ENCODE peak calls at places on chromosomes 3 and 15, in ten cellular contexts. F is heart left ventricle, E is ovary, J is psoas muscle, W is uterus, O is A673, T is left ventricle myocardium inferior, Y is lower lobe of right lung, K is H1, H is A549. G is an unnamed sample.
A peak's percentile ranks its signal among the peaks of the same experiment; 100 is the strongest.

GRCh38 chr15:40415226-40415625 is 9.6 kb downstream of the IVD start:
- DNase-seq in F (no peak), E (no peak), J (no peak), W (no peak), O (no peak), T (no peak), Y (no peak), K (no peak), H (no peak), G (no peak)

GRCh38 chr15:96324192-96324895 is 6.2 kb upstream of the NR2F2 start:
- DNase-seq in F (no peak), E (peak; percentile 79), J (no peak), W (peak; percentile 76), O (no peak), T (no peak), Y (no peak), K (no peak), H (no peak), G (no peak)

GRCh38 chr15:65634381-65634780 is 12.6 kb downstream of the SLC24A1 start:
- DNase-seq in F (no peak), E (no peak), J (no peak), W (no peak), O (no peak), T (no peak), Y (no peak), K (no peak), H (no peak), G (no peak)

GRCh38 chr3:128549283-128550112 is 56.5 kb upstream of the GATA2 start:
- DNase-seq in F (peak; percentile 85), E (peak; percentile 46), J (peak; percentile 56), W (peak; percentile 60), O (peak; percentile 22), T (peak; percentile 70), Y (peak; percentile 66), K (no peak), H (no peak), G (peak; percentile 14)

GRCh38 chr3:115040673-115041286 is 106.3 kb downstream of the ZBTB20 start:
- DNase-seq in F (no peak), E (no peak), J (no peak), W (no peak), O (peak; percentile 62), T (no peak), Y (no peak), K (no peak), H (peak; percentile 20), G (peak; percentile 75)

GRCh38 chr3:10867384-10867783 is 51.4 kb downstream of the SLC6A11 start:
- DNase-seq in F (no peak), E (no peak), J (no peak), W (no peak), O (peak; percentile 25), T (no peak), Y (no peak), K (no peak), H (no peak), G (no peak)

GRCh38 chr15:45166792-45167630 is 20.8 kb downstream of the SHF start:
- DNase-seq in F (peak; percentile 91), E (peak; percentile 90), J (peak; percentile 89), W (peak; percentile 89), O (peak; percentile 93), T (peak; percentile 86), Y (peak; percentile 93), K (peak; percentile 84), H (peak; percentile 78), G (peak; percentile 93)

GRCh38 chr3:39127296-39127906 is 19.9 kb downstream of the TTC21A start:
- DNase-seq in F (peak; percentile 19), E (no peak), J (no peak), W (no peak), O (no peak), T (no peak), Y (no peak), K (no peak), H (no peak), G (no peak)

GRCh38 chr15:64905119-64905831 is 6.4 kb upstream of the ANKDD1A start:
- DNase-seq in F (peak; percentile 81), E (peak; percentile 62), J (peak; percentile 81), W (peak; percentile 80), O (peak; percentile 74), T (peak; percentile 84), Y (peak; percentile 85), K (peak; percentile 93), H (peak; percentile 79), G (peak; percentile 81)

GRCh38 chr3:116815831-116816588 is 106.4 kb downstream of the TUSC7 start:
- DNase-seq in F (no peak), E (no peak), J (no peak), W (peak; percentile 19), O (no peak), T (no peak), Y (no peak), K (no peak), H (no peak), G (peak; percentile 19)

GRCh38 chr3:164049836-164050235 is 1028.5 kb downstream of the SI start:
- DNase-seq in F (no peak), E (no peak), J (no peak), W (no peak), O (no peak), T (no peak), Y (no peak), K (no peak), H (no peak), G (no peak)

GRCh38 chr3:9248232-9249191 is 934 bp downstream of the SRGAP3 start:
- DNase-seq in F (no peak), E (no peak), J (no peak), W (no peak), O (no peak), T (no peak), Y (no peak), K (no peak), H (no peak), G (peak; percentile 28)

GRCh38 chr3:187360523-187361060 is 7.6 kb upstream of the RTP4 start:
- DNase-seq in F (no peak), E (no peak), J (no peak), W (no peak), O (no peak), T (no peak), Y (no peak), K (no peak), H (no peak), G (no peak)

GRCh38 chr15:51736069-51736468 is 1.4 kb downstream of the LYSMD2 start:
- DNase-seq in F (no peak), E (no peak), J (no peak), W (no peak), O (no peak), T (no peak), Y (no peak), K (no peak), H (no peak), G (no peak)
- H3K4me3 ChIP-seq in F (peak overlapping the region; percentile 80), E (peak overlapping the region; percentile 68), J (peak overlapping the region; percentile 87), W (no peak overlapping the region), O (no peak overlapping the region), T (peak overlapping the region; percentile 82), Y (peak overlapping the region; percentile 79), K (no peak overlapping the region), H (peak overlapping the region; percentile 68), G (no peak overlapping the region)

DNA sequence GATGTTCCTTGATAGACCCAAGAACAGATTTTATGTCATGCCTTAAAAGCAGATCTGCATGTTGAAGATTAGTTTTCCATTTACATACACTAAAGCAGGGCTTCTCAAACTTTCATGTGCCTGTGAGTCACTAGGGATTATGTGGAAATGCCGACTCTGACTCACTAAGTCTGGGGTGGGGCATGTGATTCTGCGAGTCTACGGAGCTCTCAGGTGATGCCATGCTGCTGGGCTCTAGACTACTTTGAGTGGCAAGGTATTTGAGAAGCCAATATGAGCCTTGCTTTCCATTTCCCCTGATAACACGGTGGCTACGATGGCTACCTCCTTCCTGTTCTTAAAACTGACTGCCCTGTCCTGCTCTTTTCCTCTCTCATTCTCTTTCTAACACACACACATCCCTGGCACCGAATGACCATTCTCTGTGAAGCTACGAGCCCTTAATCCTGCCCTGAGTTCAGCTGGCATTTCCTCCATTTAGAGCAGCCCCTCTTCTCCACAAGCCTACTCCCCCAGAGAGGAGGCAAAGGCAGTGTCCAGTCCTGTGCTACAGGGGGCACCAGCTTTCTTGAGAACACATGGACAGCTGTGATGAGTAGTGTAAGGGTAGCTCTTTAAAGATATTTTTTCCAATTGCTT is 39.7 kb upstream of the PYGO1 start:
- DNase-seq in F (no peak), E (no peak), J (peak; percentile 22), W (no peak), O (peak; percentile 61), T (no peak), Y (no peak), K (no peak), H (peak; percentile 89), G (no peak)
- TF ChIP-seq CTCF in F (no peak), E (no peak), J (no peak), W (no peak), O (peak; percentile 29), T (no peak), Y (no peak), K (no peak), H (no peak), G (no peak)

DNA sequence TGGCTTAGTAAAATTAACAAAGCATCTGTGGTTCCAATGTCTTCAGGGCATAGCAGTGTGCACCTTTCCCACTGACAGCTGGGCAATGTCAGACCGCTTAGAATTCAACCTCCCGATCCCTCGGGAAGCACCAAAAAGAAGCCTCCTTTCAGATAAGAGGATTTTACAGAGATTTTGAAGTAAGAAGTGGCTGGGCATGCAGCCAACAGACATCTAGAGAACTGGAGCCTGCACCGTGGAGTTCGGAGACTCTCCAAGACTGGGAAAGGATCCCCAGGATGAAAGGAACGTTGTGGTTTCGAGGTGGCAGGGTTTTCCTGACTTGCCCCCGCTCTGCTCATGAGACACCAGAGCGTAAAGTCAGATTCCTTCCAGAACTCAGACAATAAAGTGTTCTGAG is 5.3 kb downstream of the FAM174B start:
- DNase-seq in F (no peak), E (peak; percentile 73), J (no peak), W (peak; percentile 52), O (peak; percentile 46), T (no peak), Y (no peak), K (no peak), H (no peak), G (no peak)
- H3K4me1 ChIP-seq in F (peaks cover 16% of the 10 kb centered on the region), E (peaks cover 4% of the 10 kb centered on the region), J (no peaks in the 10 kb centered on the region), W (no peaks in the 10 kb centered on the region), O (no peaks in the 10 kb centered on the region), T (peaks cover 73% of the 10 kb centered on the region), Y (peaks cover 9% of the 10 kb centered on the region), K (peaks cover 24% of the 10 kb centered on the region), H (no peaks in the 10 kb centered on the region), G (peaks cover 9% of the 10 kb centered on the region)

DNA sequence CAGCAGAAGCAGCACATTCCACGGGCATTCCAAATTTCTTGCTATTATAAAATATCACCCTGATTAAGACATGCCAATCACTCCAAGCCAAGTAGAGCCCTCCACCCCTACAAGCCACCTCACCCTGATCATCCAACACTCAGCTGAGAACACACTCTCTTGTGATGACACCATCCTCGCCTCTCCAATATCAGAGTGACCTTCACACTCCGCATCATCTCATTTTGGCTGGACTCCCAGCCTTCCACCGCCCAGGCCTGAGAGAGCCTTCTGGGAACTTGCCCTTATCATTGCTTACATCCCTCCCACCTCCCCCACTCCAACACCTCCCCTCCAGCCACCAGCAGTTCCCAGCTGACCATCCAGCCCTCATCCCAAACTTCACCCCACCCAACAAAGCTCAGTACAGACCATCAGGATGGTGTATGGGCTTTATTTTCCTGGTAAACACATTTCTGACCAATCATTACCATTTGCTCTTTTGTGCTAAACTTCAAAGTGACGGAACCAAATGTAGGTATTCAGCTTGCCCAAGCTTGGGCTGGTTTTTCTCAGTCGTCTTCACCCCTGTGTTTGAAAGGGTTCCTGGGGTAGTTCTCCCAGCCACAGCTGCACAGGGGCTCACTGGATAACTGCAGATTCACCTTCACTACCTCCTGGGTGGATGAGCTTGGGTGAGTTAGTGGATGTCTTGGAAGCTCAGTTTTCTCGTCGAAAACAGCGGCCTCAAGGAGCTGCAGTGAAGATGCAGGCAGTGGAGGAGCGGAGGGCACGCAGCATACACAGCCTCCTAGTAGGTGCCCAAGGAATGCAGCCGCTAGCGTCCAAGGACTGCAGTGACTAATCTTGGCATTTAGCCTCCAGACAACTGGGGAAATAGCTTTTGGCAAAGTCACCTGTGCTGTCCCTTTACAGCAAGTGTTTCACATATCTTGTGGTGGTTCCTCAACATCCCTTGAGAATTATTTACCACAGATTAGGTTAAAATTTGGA is 115.1 kb downstream of the LIPC start:
- DNase-seq in F (peak; percentile 89), E (peak; percentile 69), J (peak; percentile 59), W (no peak), O (no peak), T (peak; percentile 60), Y (no peak), K (no peak), H (peak; percentile 93), G (no peak)
- H3K4me3 ChIP-seq in F (no peak overlapping the region), E (no peak overlapping the region), J (no peak overlapping the region), W (no peak overlapping the region), O (no peak overlapping the region), T (no peak overlapping the region), Y (no peak overlapping the region), K (no peak overlapping the region), H (peak overlapping the region; percentile 18), G (no peak overlapping the region)

G was measured in mucosa of descending colon.